ENCODE peak calls at places on chromosome 6, in four cellular contexts. E is foreskin keratinocyte, N is upper lobe of right lung, H is SK-N-SH. U is an unnamed sample.

GRCh38 chr6:45786243-45786795 is 229.3 kb downstream of the CLIC5 start:
- DNase-seq in E (no peak), N (no peak), H (no peak), U (no peak)

GRCh38 chr6:131394768-131395432 is 178.1 kb upstream of the ARG1 start:
- DNase-seq in E (no peak), N (no peak), H (no peak), U (no peak)

GRCh38 chr6:137277971-137278602 is 58.9 kb upstream of the IFNGR1 start:
- DNase-seq in E (peak; percentile 67), N (no peak), H (no peak), U (peak; percentile 41)

GRCh38 chr6:131761061-131761761 is 46.6 kb upstream of the ENPP1 start:
- DNase-seq in E (peak; percentile 55), N (no peak), H (no peak), U (peak; percentile 43)

GRCh38 chr6:76856065-76856464 is 607.2 kb downstream of the HTR1B start:
- DNase-seq in E (no peak), N (no peak), H (no peak), U (no peak)

GRCh38 chr6:161443868-161444267 is 170.0 kb upstream of the AGPAT4 start:
- DNase-seq in E (no peak), N (no peak), H (no peak), U (no peak)

GRCh38 chr6:157527471-157527907 is 146.5 kb downstream of the ZDHHC14 start:
- DNase-seq in E (no peak), N (no peak), H (no peak), U (no peak)

GRCh38 chr6:120876405-120876804 is 457.9 kb downstream of the TBC1D32 start:
- DNase-seq in E (no peak), N (no peak), H (no peak), U (no peak)

GRCh38 chr6:88586371-88587157 is 376.9 kb downstream of the RNGTT start:
- DNase-seq in E (no peak), N (no peak), H (no peak), U (no peak)

GRCh38 chr6:89200706-89201215 is 16.4 kb downstream of the GABRR1 start:
- DNase-seq in E (no peak), N (no peak), H (no peak), U (no peak)

GRCh38 chr6:143293526-143293925 is 157.0 kb downstream of the ADAT2 start:
- DNase-seq in E (no peak), N (no peak), H (no peak), U (no peak)

DNA sequence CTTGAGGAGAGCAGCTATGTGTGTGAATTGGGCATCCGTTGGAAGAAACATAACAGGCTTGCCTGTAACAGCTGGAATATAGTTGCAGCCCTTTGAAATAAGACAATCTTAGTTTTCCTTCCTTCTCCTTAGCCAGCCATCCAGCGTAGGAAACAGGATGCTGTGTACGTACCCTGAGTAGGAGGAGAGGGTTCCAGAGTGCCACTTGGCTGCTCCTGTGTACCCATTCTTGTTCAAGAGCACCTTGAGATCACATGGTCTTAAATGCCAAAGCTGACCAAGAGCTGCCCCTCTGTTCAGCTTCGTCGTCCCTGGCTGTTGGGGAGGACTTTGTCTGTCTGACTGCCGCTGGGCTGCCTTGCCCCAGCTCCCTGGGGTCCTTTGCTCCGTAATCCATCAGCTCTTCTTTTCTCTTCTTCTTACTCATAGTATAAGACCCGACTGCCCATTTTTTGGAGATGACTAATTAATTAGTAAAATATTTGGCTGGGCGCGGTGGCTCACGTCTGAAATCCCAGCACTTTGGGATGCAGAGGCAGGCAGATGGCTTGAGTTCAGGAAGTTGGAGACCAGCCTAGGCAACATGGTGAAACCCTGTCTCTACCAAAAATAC is 49.0 kb downstream of the RREB1 start:
- DNase-seq in E (peak; percentile 76), N (no peak), H (no peak), U (no peak)
- H3K27ac ChIP-seq in E (peak overlapping the region; percentile 54), N (peak overlapping the region; percentile 69), H (peak overlapping the region; percentile 65), U (peak overlapping the region; percentile 89)

DNA sequence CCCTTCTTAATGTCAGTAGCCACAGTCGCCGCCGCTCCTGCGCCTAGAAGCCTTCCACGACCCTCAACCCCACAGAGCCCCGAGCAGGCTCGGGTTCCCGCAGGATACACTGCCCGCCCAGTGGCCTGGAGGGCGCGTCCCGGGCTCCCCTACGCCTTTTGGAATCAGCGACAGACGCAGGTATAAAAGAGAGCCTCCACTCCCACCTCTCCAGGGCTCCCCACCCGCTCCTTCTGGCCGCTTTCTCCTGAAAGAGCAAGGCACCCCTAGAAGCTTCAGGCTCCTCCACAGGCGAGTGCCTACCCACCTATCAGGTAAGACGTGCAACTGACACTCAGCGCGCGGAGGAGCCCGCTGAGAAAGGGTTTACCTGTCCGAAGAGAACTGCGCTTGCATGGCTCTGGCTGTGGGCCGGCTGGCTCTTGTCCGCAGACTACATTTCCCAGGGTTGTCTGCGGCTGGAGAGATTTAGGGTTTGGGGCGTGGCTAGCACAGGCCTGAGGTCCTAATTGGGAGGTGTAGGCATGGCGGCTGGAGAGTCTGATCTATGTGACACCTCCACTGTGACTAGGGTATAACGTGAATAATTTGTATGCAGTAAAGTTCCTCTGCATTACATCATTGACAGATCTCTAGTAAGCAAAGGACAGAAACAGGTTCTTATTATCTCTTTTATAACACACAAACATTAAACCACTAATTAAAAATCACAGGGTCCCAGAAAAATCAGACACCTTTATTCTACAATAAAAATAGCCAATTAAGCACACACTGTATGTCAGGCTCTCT is 13.5 kb upstream of the ZNF391 start:
- DNase-seq in E (peak; percentile 84), N (peak; percentile 91), H (peak; percentile 83), U (no peak)
- H3K27me3 ChIP-seq in E (no peaks in the 10 kb centered on the region), N (peaks cover 4% of the 10 kb centered on the region), H (no peaks in the 10 kb centered on the region), U (peaks cover 6% of the 10 kb centered on the region)

DNA sequence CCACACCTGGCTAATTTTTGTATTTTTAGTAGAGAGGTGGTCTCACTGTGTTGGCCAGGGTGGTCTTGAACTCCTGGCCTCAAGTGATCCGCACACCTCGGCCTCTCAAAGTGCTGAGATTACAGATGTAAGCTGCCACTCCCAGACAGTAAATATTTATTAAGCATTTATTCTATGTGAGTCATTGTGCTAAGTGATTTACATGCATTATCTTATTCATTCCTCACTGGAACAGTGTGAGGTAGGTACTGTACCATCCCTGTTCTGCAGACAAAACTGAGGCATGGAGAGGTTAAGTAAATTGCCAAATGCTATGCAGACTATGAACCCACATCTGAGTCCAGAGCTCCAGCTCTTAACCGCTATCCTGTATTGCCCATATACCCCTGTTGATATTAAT is 13.8 kb downstream of the RNF8 start:
- DNase-seq in E (no peak), N (no peak), H (no peak), U (no peak)
- TF ChIP-seq CTCF in E (no peak), N (no peak), H (no peak), U (no peak)

GRCh38 chr6:17503051-17503450 is 97.1 kb upstream of the FAM8A1 start:
- DNase-seq in E (no peak), N (no peak), H (no peak), U (no peak)
- H3K27ac ChIP-seq in E (no peak overlapping the region), N (no peak overlapping the region), H (no peak overlapping the region), U (no peak overlapping the region)

GRCh38 chr6:1597924-1598323 is 11.8 kb upstream of the FOXC1 start:
- DNase-seq in E (peak; percentile 78), N (no peak), H (no peak), U (peak; percentile 33)
- H3K27me3 ChIP-seq in E (peaks cover 28% of the 10 kb centered on the region), N (peaks cover 63% of the 10 kb centered on the region), H (peaks cover 31% of the 10 kb centered on the region), U (peaks cover 44% of the 10 kb centered on the region)

GRCh38 chr6:125953502-125953875 is 3.1 kb upstream of the HINT3 start:
- DNase-seq in E (no peak), N (no peak), H (no peak), U (no peak)

GRCh38 chr6:125954735-125955410 is 1.7 kb upstream of the HINT3 start:
- DNase-seq in E (no peak), N (no peak), H (no peak), U (no peak)

GRCh38 chr6:125950293-125950692 is 6.3 kb upstream of the HINT3 start:
- DNase-seq in E (peak; percentile 83), N (no peak), H (no peak), U (no peak)

GRCh38 chr6:125951323-125951722 is 5.2 kb upstream of the HINT3 start:
- DNase-seq in E (no peak), N (no peak), H (no peak), U (no peak)

GRCh38 chr6:125952764-125953501 is 3.6 kb upstream of the HINT3 start:
- DNase-seq in E (no peak), N (peak; percentile 68), H (peak; percentile 32), U (no peak)
- TF ChIP-seq CTCF in E (peak; percentile 64), N (no peak), H (peak; percentile 38), U (peak; percentile 46)

GRCh38 chr6:155142163-155142901 is 121.5 kb upstream of the CLDN20 start:
- DNase-seq in E (no peak), N (no peak), H (no peak), U (no peak)

GRCh38 chr6:155141512-155141911 is 122.3 kb upstream of the CLDN20 start:
- DNase-seq in E (no peak), N (no peak), H (no peak), U (no peak)

GRCh38 chr6:155146205-155146604 is 117.6 kb upstream of the CLDN20 start:
- DNase-seq in E (no peak), N (no peak), H (no peak), U (no peak)

GRCh38 chr6:155142902-155143609 is 120.8 kb upstream of the CLDN20 start:
- DNase-seq in E (no peak), N (no peak), H (no peak), U (no peak)

GRCh38 chr6:155143610-155144106 is 120.2 kb upstream of the CLDN20 start:
- DNase-seq in E (no peak), N (no peak), H (no peak), U (no peak)
- H3K27ac ChIP-seq in E (peak overlapping the region; percentile 46), N (peak overlapping the region; percentile 49), H (peak overlapping the region; percentile 63), U (peak overlapping the region; percentile 57)

DNA sequence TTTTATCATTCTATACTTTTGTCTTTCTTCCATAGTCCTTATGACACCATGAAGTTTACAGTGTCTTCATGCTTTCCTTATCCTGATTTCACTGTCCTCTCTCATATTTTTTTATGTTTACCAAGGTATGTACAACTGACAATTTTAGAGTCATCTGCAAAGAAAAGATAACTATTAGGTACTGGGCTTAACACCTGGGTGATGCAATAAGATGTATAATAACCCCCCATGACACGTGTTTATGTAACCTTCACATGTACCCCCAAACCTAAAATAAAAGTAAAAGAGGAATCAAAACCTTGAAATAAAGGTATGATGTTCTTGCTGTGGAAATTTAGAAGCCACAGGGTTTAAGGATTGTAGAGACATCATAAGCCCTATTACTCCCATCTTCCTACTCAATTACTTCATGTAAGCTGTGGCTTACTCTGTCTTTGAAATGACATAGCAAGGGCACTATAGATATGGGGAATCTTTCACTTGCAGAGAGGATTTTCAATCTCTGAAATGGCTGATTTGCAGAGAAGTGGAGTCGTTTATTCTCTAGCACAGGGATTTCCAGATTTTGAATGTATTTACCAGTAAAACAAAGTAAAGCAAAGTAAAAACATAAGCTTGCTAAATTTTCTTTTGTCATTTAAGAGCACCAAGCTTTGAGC is 18.9 kb downstream of the OR2W1 start:
- DNase-seq in E (no peak), N (no peak), H (no peak), U (no peak)
- H3K27me3 ChIP-seq in E (peaks cover 42% of the 10 kb centered on the region), N (peaks cover 38% of the 10 kb centered on the region), H (peaks cover 13% of the 10 kb centered on the region), U (no peaks in the 10 kb centered on the region)

GRCh38 chr6:165045631-165046030 is 263.8 kb downstream of the C6orf118 start:
- DNase-seq in E (no peak), N (no peak), H (no peak), U (no peak)

GRCh38 chr6:165047952-165048351 is 261.5 kb downstream of the C6orf118 start:
- DNase-seq in E (no peak), N (no peak), H (no peak), U (no peak)

GRCh38 chr6:165055231-165055630 is 254.2 kb downstream of the C6orf118 start:
- DNase-seq in E (peak; percentile 1), N (no peak), H (no peak), U (no peak)

GRCh38 chr6:165052561-165053500 is 256.6 kb downstream of the C6orf118 start:
- DNase-seq in E (no peak), N (no peak), H (no peak), U (no peak)

GRCh38 chr6:165049362-165049761 is 260.0 kb downstream of the C6orf118 start:
- DNase-seq in E (no peak), N (no peak), H (peak; percentile 37), U (no peak)
- TF ChIP-seq CTCF in E (peak; percentile 44), N (peak; percentile 8), H (peak; percentile 41), U (peak; percentile 11)

U was measured in AG04450.